ENCODE peak calls at places on chromosome 4, in ten cellular contexts. G is heart left ventricle; Q is activated effector memory CD4-positive, alpha-beta T cell treated with anti-CD3 and anti-CD28 coated beads, Interleukin-2, amount 50 U/mL, for 16 hours; L is iris pigment epithelial cell; W is HTR-8/SVneo; C is RWPE1; R is NAMALWA; V is ELR; K is BE2C; Y is IMR-90. P is an unnamed sample.

GRCh38 chr4:48141048-48141447 is 7.0 kb upstream of the TXK start:
- DNase-seq in C (peak; percentile 42), Q (no peak), Y (peak; percentile 56), W (peak; percentile 48), V (peak; percentile 68), L (peak; percentile 50), R (peak; percentile 63), K (no peak), G (no peak), P (peak; percentile 16)

GRCh38 chr4:67713531-67714247 is 12.7 kb upstream of the UBA6 start:
- DNase-seq in R (no peak), L (peak; percentile 81), G (no peak), Y (peak; percentile 79), W (no peak), K (peak; percentile 49), Q (no peak), V (peak; percentile 74), C (peak; percentile 64), P (no peak)

GRCh38 chr4:111775908-111776307 is 369.3 kb upstream of the FAM241A start:
- DNase-seq in Y (no peak), L (peak; percentile 60), W (no peak), V (peak; percentile 68), Q (no peak), G (no peak), K (no peak), R (no peak), C (peak; percentile 5), P (no peak)

GRCh38 chr4:150573534-150573933 is 8.4 kb upstream of the MAB21L2 start:
- DNase-seq in R (no peak), W (no peak), K (no peak), Q (no peak), C (no peak), L (peak; percentile 58), Y (peak; percentile 70), V (peak; percentile 52), G (no peak), P (no peak)

GRCh38 chr4:76233967-76234678 is 17.4 kb upstream of the FAM47E start:
- DNase-seq in K (no peak), G (peak; percentile 35), R (no peak), W (no peak), Q (no peak), C (no peak), V (no peak), L (no peak), Y (no peak), P (no peak)

GRCh38 chr4:7295917-7296660 is 103.8 kb downstream of the SORCS2 start:
- DNase-seq in G (peak; percentile 43), Q (no peak), K (peak; percentile 59), W (peak; percentile 49), L (peak; percentile 36), R (peak; percentile 31), C (peak; percentile 24), Y (peak; percentile 15), V (peak; percentile 50), P (no peak)

GRCh38 chr4:168751263-168752225 is 254.7 kb downstream of the PALLD start:
- DNase-seq in W (no peak), C (no peak), L (peak; percentile 86), Q (no peak), G (no peak), V (peak; percentile 35), K (no peak), R (no peak), Y (peak; percentile 85), P (no peak)

GRCh38 chr4:139278956-139279722 is 886 bp downstream of the MGARP start:
- DNase-seq in L (peak; percentile 41), G (peak; percentile 33), Q (no peak), Y (peak; percentile 12), W (no peak), C (no peak), K (no peak), R (no peak), V (no peak), P (no peak)

GRCh38 chr4:73985528-73985852 is 2.5 kb downstream of the PPBP start:
- DNase-seq in V (no peak), W (no peak), Y (no peak), R (no peak), G (no peak), Q (no peak), C (no peak), K (no peak), L (no peak), P (no peak)